ENCODE peak calls at places on chromosome 22, in eight cellular contexts. Z is pancreas; H is iPS DF 6.9; V is neuronal stem cell; B is ovary; M is SK-N-SH; T is naive thymus-derived CD4-positive, alpha-beta T cell; S is lower lobe of right lung. I is an unnamed sample.

GRCh38 chr22:29524440-29525191 is 28.9 kb downstream of the THOC5 start:
- DNase-seq in Z (no peak), H (peak; percentile 9), V (no peak), B (peak; percentile 26), M (peak; percentile 29), T (no peak), S (no peak), I (peak; percentile 57)

GRCh38 chr22:17912942-17913704 is 111.2 kb downstream of the MICAL3 start:
- DNase-seq in Z (no peak), H (no peak), V (no peak), B (no peak), M (no peak), T (no peak), S (no peak), I (no peak)

GRCh38 chr22:44821741-44822425 is 69.5 kb downstream of the ARHGAP8 start:
- DNase-seq in Z (peak; percentile 25), H (no peak), V (no peak), B (no peak), M (no peak), T (no peak), S (no peak), I (peak; percentile 32)

GRCh38 chr22:47373648-47374272 is 611.3 kb downstream of the TBC1D22A start:
- DNase-seq in Z (no peak), H (no peak), V (no peak), B (no peak), M (no peak), T (no peak), S (peak; percentile 14), I (no peak)

GRCh38 chr22:27150530-27150909 is 493.1 kb downstream of the MIAT start:
- DNase-seq in Z (no peak), H (no peak), V (no peak), B (no peak), M (no peak), T (no peak), S (no peak), I (no peak)

GRCh38 chr22:25404556-25404922 is 159.9 kb upstream of the GRK3 start:
- DNase-seq in Z (peak; percentile 82), H (no peak), V (no peak), B (peak; percentile 44), M (peak; percentile 69), T (no peak), S (no peak), I (no peak)

GRCh38 chr22:50528682-50529415 is 963 bp downstream of the TYMP start:
- DNase-seq in Z (no peak), H (no peak), V (no peak), B (no peak), M (no peak), T (no peak), S (peak; percentile 64), I (no peak)

GRCh38 chr22:37486224-37486845 is at the start of gene MFNG:
- DNase-seq in Z (peak; percentile 82), H (no peak), V (peak; percentile 62), B (peak; percentile 54), M (peak; percentile 91), T (peak; percentile 57), S (peak; percentile 90), I (peak; percentile 80)

GRCh38 chr22:47355388-47355725 is 592.9 kb downstream of the TBC1D22A start:
- DNase-seq in Z (no peak), H (no peak), V (no peak), B (no peak), M (no peak), T (no peak), S (no peak), I (no peak)

GRCh38 chr22:31343235-31344191 is 2.6 kb downstream of the PATZ1 start:
- DNase-seq in Z (peak; percentile 96), H (no peak), V (peak; percentile 74), B (peak; percentile 61), M (peak; percentile 67), T (no peak), S (peak; percentile 88), I (peak; percentile 48)

GRCh38 chr22:49658902-49659280 is 168.8 kb downstream of the BRD1 start:
- DNase-seq in Z (no peak), H (no peak), V (no peak), B (peak; percentile 1), M (no peak), T (no peak), S (peak; percentile 13), I (peak; percentile 4)

GRCh38 chr22:31098633-31099110 is 8.7 kb downstream of the SELENOM start:
- DNase-seq in Z (peak; percentile 75), H (no peak), V (no peak), B (peak; percentile 52), M (peak; percentile 58), T (no peak), S (no peak), I (no peak)

GRCh38 chr22:40196628-40197027 is 18.9 kb downstream of the TNRC6B start:
- DNase-seq in Z (no peak), H (no peak), V (no peak), B (peak; percentile 34), M (no peak), T (no peak), S (no peak), I (no peak)

GRCh38 chr22:27531782-27532530 is 269.6 kb downstream of the MN1 start:
- DNase-seq in Z (no peak), H (no peak), V (no peak), B (no peak), M (no peak), T (no peak), S (no peak), I (no peak)

GRCh38 chr22:29146101-29146560 is 59.6 kb upstream of the EMID1 start:
- DNase-seq in Z (no peak), H (no peak), V (no peak), B (no peak), M (no peak), T (no peak), S (no peak), I (no peak)

GRCh38 chr22:22099194-22099486 is 116.6 kb upstream of the TOP3B start:
- DNase-seq in Z (no peak), H (no peak), V (no peak), B (no peak), M (no peak), T (no peak), S (no peak), I (no peak)
- H3K4me3 ChIP-seq in Z (no peak overlapping the region), H (no peak overlapping the region), V (no peak overlapping the region), B (no peak overlapping the region), M (no peak overlapping the region), T (no peak overlapping the region), S (no peak overlapping the region), I (no peak overlapping the region)

GRCh38 chr22:42964994-42965699 is 49.8 kb downstream of the PACSIN2 start:
- DNase-seq in Z (no peak), H (no peak), V (no peak), B (no peak), M (no peak), T (no peak), S (no peak), I (no peak)

GRCh38 chr22:42969348-42969975 is 45.5 kb downstream of the PACSIN2 start:
- DNase-seq in Z (no peak), H (no peak), V (no peak), B (no peak), M (no peak), T (no peak), S (no peak), I (no peak)

GRCh38 chr22:42967933-42968332 is 47.0 kb downstream of the PACSIN2 start:
- DNase-seq in Z (no peak), H (no peak), V (no peak), B (no peak), M (no peak), T (no peak), S (peak; percentile 86), I (no peak)

GRCh38 chr22:42967005-42967404 is 47.9 kb downstream of the PACSIN2 start:
- DNase-seq in Z (no peak), H (no peak), V (no peak), B (no peak), M (no peak), T (no peak), S (no peak), I (no peak)

GRCh38 chr22:42966389-42966998 is 48.5 kb downstream of the PACSIN2 start:
- DNase-seq in Z (no peak), H (no peak), V (no peak), B (no peak), M (no peak), T (no peak), S (no peak), I (no peak)
- H3K4me1 ChIP-seq in Z (peaks cover 3% of the 10 kb centered on the region), H (peaks cover 8% of the 10 kb centered on the region), V (peaks cover 21% of the 10 kb centered on the region), B (peaks cover 10% of the 10 kb centered on the region), M (peaks cover 4% of the 10 kb centered on the region), T (no peaks in the 10 kb centered on the region), S (peaks cover 46% of the 10 kb centered on the region), I (no peaks in the 10 kb centered on the region)

DNA sequence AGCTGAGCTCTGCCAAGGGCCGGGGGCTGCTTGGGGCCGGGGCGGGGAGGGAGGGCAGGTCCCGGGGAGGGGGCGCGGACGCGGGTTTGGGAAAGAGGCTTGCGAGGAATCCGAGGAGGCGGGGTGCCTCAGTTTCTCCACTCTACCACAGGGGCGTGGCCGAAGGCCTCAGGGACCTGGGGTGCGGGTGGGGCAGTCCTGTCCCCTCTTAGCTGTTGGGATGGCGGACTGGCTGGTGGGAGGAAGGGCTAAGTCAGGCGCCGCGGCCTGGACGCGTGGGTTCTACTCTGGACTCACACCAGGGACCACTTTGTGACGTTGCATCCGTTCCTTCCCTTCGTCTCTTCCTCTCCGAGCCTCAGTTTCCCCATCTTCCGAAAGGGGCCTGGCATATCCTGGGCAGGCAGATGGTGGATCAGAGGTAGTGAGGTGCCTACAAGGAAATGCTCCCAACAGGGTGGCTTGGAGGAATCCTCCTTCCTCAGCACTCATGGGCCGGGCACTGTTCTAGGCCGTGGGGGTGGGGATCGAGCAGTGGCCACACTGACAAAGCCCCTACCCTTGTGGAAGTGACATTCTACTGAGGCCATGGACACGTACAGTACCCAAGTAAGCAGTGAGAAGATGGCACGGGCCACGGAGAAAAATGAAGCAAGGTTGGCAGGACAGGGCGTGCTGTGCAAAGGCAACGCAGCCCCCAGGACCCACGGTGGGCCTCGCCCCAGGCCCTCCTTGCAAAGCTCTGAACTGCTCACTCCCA is 13.2 kb downstream of the IGLL1 start:
- DNase-seq in Z (no peak), H (no peak), V (no peak), B (no peak), M (no peak), T (no peak), S (no peak), I (no peak)
- H3K4me3 ChIP-seq in Z (no peak overlapping the region), H (peak overlapping the region; percentile 31), V (peak overlapping the region; percentile 39), B (peak overlapping the region; percentile 29), M (no peak overlapping the region), T (no peak overlapping the region), S (peak overlapping the region; percentile 48), I (peak overlapping the region; percentile 38)

DNA sequence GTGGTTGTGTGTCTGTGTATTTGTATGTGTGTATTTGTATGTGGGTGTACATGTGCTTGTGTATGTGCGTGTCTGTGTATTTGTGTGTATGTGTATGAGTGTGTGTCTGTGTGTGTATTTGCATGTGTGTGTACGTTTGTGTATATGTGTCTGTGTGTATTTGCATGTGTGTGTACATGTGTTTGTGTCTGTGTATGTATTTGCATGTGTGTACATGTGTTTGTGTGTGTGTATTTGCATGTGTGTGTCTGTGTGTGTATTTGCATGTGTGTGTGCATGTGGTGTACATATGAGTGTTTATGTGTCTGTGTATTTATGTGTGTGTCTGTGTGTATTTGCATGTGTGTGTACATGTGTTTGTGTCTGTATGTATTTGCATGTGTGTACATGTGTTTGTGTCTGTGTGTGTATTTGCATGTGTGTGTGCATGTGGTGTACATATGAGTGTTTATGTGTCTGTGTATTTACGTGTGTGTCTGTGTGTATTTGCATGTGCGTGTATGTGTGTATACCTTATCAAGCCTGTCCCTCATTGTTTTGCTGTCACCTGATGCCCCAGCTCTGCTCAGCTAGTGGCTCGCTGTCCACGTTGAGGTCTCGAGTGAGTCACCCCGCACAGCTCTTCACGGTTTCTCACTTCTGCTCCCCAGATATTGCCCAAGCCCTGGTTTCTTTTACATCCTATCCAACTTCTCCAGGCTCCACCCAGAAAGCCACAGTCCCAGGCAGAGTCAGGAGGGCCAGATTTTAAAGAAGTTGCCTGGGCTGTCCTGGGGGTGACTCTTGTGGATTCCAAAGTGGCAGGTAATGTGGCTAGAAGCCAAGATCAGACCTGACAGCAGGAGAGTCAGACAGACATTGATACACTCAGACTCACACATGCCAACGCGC is 15.1 kb downstream of the MB start:
- DNase-seq in Z (no peak), H (no peak), V (no peak), B (no peak), M (no peak), T (no peak), S (peak; percentile 71), I (no peak)
- H3K4me1 ChIP-seq in Z (no peaks in the 10 kb centered on the region), H (no peaks in the 10 kb centered on the region), V (peaks cover 2% of the 10 kb centered on the region), B (peaks cover 5% of the 10 kb centered on the region), M (peaks cover 27% of the 10 kb centered on the region), T (no peaks in the 10 kb centered on the region), S (peaks cover 6% of the 10 kb centered on the region), I (no peaks in the 10 kb centered on the region)